ENCODE peak calls at places on chromosome 5, in eight cellular contexts. B is stomach, O is sigmoid colon, P is A549, G is tibial nerve, H is transverse colon, T is K562, C is esophagus muscularis mucosa. Y is an unnamed sample.

GRCh38 chr5:99141534-99142135 is 212.8 kb upstream of the CHD1 start:
- DNase-seq in B (no peak), O (no peak), P (peak), G (no peak), H (no peak), T (no peak), C (no peak), Y (no peak)

GRCh38 chr5:125180222-125180621 is 433.8 kb upstream of the ZNF608 start:
- DNase-seq in B (no peak), O (no peak), P (no peak), G (no peak), H (no peak), T (no peak), C (no peak), Y (no peak)

GRCh38 chr5:160926428-160926827 is 74.4 kb upstream of the ATP10B start:
- DNase-seq in B (peak), O (no peak), P (no peak), G (no peak), H (peak), T (no peak), C (no peak), Y (no peak)

GRCh38 chr5:107705390-107706014 is 34.8 kb upstream of the EFNA5 start:
- DNase-seq in B (no peak), O (no peak), P (no peak), G (no peak), H (no peak), T (no peak), C (no peak), Y (no peak)

GRCh38 chr5:59348189-59348588 is 545.3 kb downstream of the PDE4D start:
- DNase-seq in B (no peak), O (no peak), P (peak), G (no peak), H (no peak), T (no peak), C (no peak), Y (no peak)

GRCh38 chr5:124617787-124618186 is 128.7 kb downstream of the ZNF608 start:
- DNase-seq in B (no peak), O (no peak), P (no peak), G (no peak), H (no peak), T (no peak), C (no peak), Y (no peak)

GRCh38 chr5:175867587-175868347 is 3.6 kb upstream of the CPLX2 start:
- DNase-seq in B (no peak), O (no peak), P (peak), G (no peak), H (peak), T (peak), C (no peak), Y (no peak)

GRCh38 chr5:1298723-1299510 is 4.0 kb upstream of the TERT start:
- DNase-seq in B (no peak), O (peak), P (no peak), G (no peak), H (no peak), T (no peak), C (no peak), Y (peak)

GRCh38 chr5:82470185-82470584 is 192.0 kb upstream of the RPS23 start:
- DNase-seq in B (no peak), O (no peak), P (no peak), G (no peak), H (no peak), T (no peak), C (no peak), Y (no peak)

GRCh38 chr5:81856948-81857928 is 106.3 kb upstream of the SSBP2 start:
- DNase-seq in B (peak), O (peak), P (peak), G (peak), H (peak), T (no peak), C (no peak), Y (peak)

GRCh38 chr5:45695011-45695667 is 1.0 kb downstream of the HCN1 start:
- DNase-seq in B (no peak), O (peak), P (no peak), G (no peak), H (no peak), T (no peak), C (no peak), Y (no peak)

GRCh38 chr5:174145821-174146220 is 100.3 kb downstream of the NSG2 start:
- DNase-seq in B (no peak), O (no peak), P (peak), G (no peak), H (no peak), T (peak), C (peak), Y (no peak)

DNA sequence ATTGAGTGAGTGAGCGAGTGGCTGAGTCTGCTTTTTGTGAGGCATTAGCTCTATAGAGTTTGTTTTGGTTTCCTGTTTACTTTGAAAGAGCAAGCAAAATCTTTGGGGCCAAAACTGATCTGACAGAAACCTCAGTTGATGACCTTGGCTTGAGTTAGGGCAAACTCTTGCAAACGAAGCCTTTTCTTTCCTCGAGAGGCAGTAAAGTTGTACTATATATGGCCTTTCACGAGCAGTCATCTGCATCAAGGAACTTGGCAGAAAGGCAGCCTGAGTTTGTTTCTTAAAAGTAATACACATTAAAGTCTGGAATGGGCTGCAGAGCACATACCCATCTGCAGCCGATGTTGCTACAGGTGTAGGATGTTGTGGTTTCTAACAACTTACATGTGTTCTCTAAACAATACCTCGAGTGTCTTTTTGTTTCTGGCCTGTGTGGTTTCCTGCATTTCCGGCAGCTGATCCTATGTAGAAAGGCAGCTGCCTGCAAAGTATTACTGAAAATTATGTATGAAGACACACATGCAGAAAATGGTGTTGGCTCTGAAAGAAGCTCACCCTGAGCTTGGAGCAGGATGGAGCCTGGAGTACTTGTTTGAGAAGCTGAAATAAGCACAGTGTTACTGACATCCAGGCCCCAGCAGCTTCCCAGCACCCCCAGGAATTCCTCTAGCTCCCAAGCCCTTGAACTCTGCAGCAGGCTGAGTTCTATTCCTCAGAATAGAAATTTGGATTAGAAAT is 60.8 kb downstream of the FOXD1 start:
- DNase-seq in B (no peak), O (no peak), P (no peak), G (no peak), H (peak), T (no peak), C (no peak), Y (no peak)
- TF ChIP-seq EP300 in B (no peak), O (no peak), P (no peak), G (no peak), H (no peak), T (no peak), C (no peak), Y (no peak)

GRCh38 chr5:172699423-172699822 is 58.4 kb downstream of the NEURL1B start:
- DNase-seq in B (no peak), O (no peak), P (no peak), G (no peak), H (no peak), T (no peak), C (no peak), Y (no peak)

GRCh38 chr5:172695431-172696054 is 54.5 kb downstream of the NEURL1B start:
- DNase-seq in B (no peak), O (peak), P (no peak), G (no peak), H (no peak), T (no peak), C (no peak), Y (no peak)

GRCh38 chr5:172699999-172700685 is 59.1 kb downstream of the NEURL1B start:
- DNase-seq in B (no peak), O (peak), P (no peak), G (no peak), H (no peak), T (no peak), C (no peak), Y (no peak)

GRCh38 chr5:172696171-172696849 is 55.2 kb downstream of the NEURL1B start:
- DNase-seq in B (no peak), O (no peak), P (no peak), G (no peak), H (no peak), T (no peak), C (no peak), Y (no peak)

GRCh38 chr5:172697123-172698121 is 56.4 kb downstream of the NEURL1B start:
- DNase-seq in B (peak), O (peak), P (peak), G (peak), H (peak), T (peak), C (peak), Y (peak)
- TF ChIP-seq POLR2A in B (no peak), O (no peak), P (no peak), G (peak), H (peak), T (no peak), C (no peak), Y (no peak)

GRCh38 chr5:60843693-60844428 is at the start of gene ELOVL7:
- DNase-seq in B (peak), O (no peak), P (peak), G (no peak), H (peak), T (peak), C (no peak), Y (no peak)
- TF ChIP-seq EP300 in B (no peak), O (no peak), P (no peak), G (no peak), H (no peak), T (no peak), C (no peak), Y (no peak)

GRCh38 chr5:76612942-76613341 is 10.3 kb downstream of the F2RL2 start:
- DNase-seq in B (no peak), O (no peak), P (no peak), G (no peak), H (no peak), T (no peak), C (no peak), Y (no peak)
- TF ChIP-seq POLR2A in B (no peak), O (no peak), P (no peak), G (no peak), H (no peak), T (no peak), C (no peak), Y (no peak)

DNA sequence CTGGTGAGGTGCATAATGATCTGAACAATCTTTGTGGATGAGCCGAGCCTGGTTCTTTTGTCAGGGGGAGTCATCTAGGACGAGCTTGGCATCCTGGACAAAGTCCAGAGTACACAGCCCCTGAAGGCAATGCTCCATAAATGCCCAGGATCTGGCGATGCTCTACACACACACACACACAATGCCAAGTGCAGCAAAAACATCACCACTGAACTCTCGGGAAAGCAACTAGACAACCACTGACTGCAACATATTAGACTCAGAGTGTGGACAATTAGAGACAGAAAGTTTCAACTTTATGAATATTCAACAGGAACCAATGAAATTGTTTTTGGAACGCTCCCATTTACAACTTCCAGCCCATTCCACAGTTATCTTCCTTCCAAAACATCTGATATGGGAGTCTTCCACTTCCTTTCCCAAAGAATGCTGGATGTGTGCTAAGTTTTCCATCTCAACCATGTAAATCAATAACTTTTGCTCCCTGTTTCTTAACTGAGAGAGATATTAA is 227.6 kb upstream of the ANKRD55 start:
- DNase-seq in B (no peak), O (no peak), P (no peak), G (no peak), H (no peak), T (no peak), C (no peak), Y (no peak)
- TF ChIP-seq EP300 in B (no peak), O (no peak), P (no peak), G (no peak), H (no peak), T (no peak), C (no peak), Y (no peak)

DNA sequence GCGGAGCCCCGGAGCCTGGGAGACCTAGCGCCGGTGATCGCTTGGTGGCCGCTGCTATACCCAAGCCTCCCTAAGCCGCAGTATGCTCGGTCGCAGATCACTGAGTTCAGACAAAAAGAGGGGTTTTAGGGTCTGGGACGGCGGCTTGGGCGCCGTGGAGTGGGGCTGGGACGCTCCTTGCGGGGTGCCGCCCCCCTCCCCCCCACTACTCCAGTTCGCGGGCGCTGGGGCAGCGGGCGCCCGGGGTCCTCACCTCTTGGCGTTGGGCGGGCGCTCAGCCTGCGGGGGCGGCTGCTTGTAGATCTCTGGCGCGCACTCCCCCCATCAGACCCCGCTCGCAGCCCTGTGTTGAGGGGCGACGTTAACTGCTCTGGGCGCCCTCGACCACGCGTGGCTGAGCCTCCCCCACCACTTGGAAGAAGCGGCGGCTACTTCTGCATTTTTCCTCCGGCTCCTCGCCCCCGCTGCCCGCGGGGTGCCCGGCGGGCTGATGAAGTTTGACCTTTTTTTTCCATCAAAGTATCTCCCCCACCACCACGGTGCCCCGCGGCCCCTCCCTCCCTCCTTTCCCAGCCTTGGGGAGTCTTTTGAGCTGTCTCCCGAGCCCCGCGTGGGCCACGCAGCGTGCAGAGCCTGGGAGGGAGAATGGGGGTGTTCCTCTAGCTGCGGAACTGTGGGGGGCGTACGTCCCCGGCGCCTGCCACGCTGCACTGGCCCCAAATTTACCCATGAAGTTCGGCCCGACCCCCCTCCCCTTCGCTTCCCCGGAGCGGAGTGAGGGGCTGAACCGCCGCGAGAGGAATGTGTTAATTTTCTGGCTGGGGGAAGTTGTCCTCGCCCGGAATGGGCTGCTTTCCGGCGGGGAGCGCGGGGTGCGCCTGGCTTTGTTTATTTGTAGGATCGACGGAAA is 1.2 kb downstream of the CXXC5 start:
- DNase-seq in B (no peak), O (peak), P (no peak), G (no peak), H (peak), T (peak), C (no peak), Y (peak)
- TF ChIP-seq POLR2A in B (no peak), O (no peak), P (no peak), G (no peak), H (no peak), T (no peak), C (peak), Y (no peak)

GRCh38 chr5:97550818-97551217 is 367.8 kb upstream of the RIOK2 start:
- DNase-seq in B (no peak), O (no peak), P (no peak), G (no peak), H (no peak), T (no peak), C (no peak), Y (no peak)
- TF ChIP-seq EP300 in B (no peak), O (no peak), P (no peak), G (no peak), H (no peak), T (no peak), C (no peak), Y (no peak)

Y was measured in suprapubic skin.